ENCODE peak calls at places on chromosomes 12 and 14, in eight cellular contexts. Z is GM12878; B is globus pallidus; X is CD4-positive, alpha-beta T cell; G is ascending aorta; U is NCI-H345; W is activated naive CD4-positive, alpha-beta T cell treated with anti-CD3 and anti-CD28 coated beads for 36 hours; S is RWPE1. K is an unnamed sample.

GRCh38 chr12:42590324-42590934 is 883 bp upstream of the PRICKLE1 start:
- DNase-seq in Z (no peak), B (no peak), X (no peak), G (no peak), U (no peak), W (no peak), S (no peak), K (peak; percentile 11)

GRCh38 chr12:27012239-27012981 is 1.8 kb downstream of the TM7SF3 start:
- DNase-seq in Z (no peak), B (peak; percentile 41), X (no peak), G (no peak), U (no peak), W (no peak), S (no peak), K (no peak)

GRCh38 chr14:92597873-92598548 is 84.4 kb downstream of the RIN3 start:
- DNase-seq in Z (no peak), B (no peak), X (no peak), G (no peak), U (no peak), W (no peak), S (no peak), K (no peak)

GRCh38 chr12:50620050-50620974 is 115.5 kb downstream of the DIP2B start:
- DNase-seq in Z (no peak), B (no peak), X (no peak), G (peak; percentile 63), U (no peak), W (peak; percentile 63), S (peak; percentile 83), K (peak; percentile 51)

GRCh38 chr14:90740081-90740480 is 76.1 kb downstream of the TTC7B start:
- DNase-seq in Z (no peak), B (no peak), X (no peak), G (peak; percentile 56), U (no peak), W (no peak), S (no peak), K (no peak)

GRCh38 chr12:117583677-117584076 is 222.3 kb upstream of the NOS1 start:
- DNase-seq in Z (no peak), B (no peak), X (no peak), G (no peak), U (peak; percentile 63), W (no peak), S (no peak), K (no peak)

GRCh38 chr12:21989819-21990412 is 48.7 kb upstream of the ABCC9 start:
- DNase-seq in Z (no peak), B (no peak), X (no peak), G (no peak), U (peak; percentile 1), W (no peak), S (peak; percentile 3), K (no peak)

GRCh38 chr12:41605528-41606295 is 417.6 kb downstream of the PDZRN4 start:
- DNase-seq in Z (no peak), B (no peak), X (no peak), G (no peak), U (no peak), W (no peak), S (no peak), K (no peak)

GRCh38 chr12:109959411-109960093 is 36.6 kb downstream of the GIT2 start:
- DNase-seq in Z (no peak), B (no peak), X (no peak), G (no peak), U (no peak), W (no peak), S (no peak), K (no peak)

GRCh38 chr12:123319826-123320225 is 44.8 kb downstream of the SBNO1 start:
- DNase-seq in Z (no peak), B (no peak), X (no peak), G (no peak), U (no peak), W (no peak), S (no peak), K (no peak)

GRCh38 chr14:106491851-106492250 is 965.5 kb downstream of the TMEM121 start:
- DNase-seq in Z (no peak), B (no peak), X (no peak), G (no peak), U (no peak), W (peak; percentile 43), S (no peak), K (peak; percentile 50)

GRCh38 chr12:32201996-32202395 is 95.3 kb downstream of the BICD1 start:
- DNase-seq in Z (no peak), B (no peak), X (no peak), G (no peak), U (no peak), W (no peak), S (no peak), K (no peak)

GRCh38 chr14:104563191-104563741 is 16.3 kb upstream of the C14orf180 start:
- DNase-seq in Z (no peak), B (no peak), X (no peak), G (no peak), U (no peak), W (no peak), S (no peak), K (no peak)

GRCh38 chr12:57726151-57726883 is 12.2 kb downstream of the AGAP2 start:
- DNase-seq in Z (no peak), B (peak; percentile 63), X (no peak), G (peak; percentile 82), U (peak; percentile 89), W (no peak), S (peak; percentile 89), K (peak; percentile 32)

GRCh38 chr12:52441320-52441911 is 7.2 kb upstream of the KRT75 start:
- DNase-seq in Z (no peak), B (no peak), X (no peak), G (no peak), U (no peak), W (no peak), S (peak; percentile 73), K (no peak)

GRCh38 chr12:120833849-120834248 is 70.3 kb downstream of the SPPL3 start:
- DNase-seq in Z (no peak), B (no peak), X (no peak), G (no peak), U (no peak), W (no peak), S (no peak), K (no peak)

GRCh38 chr14:26290007-26290530 is 307.8 kb downstream of the NOVA1 start:
- DNase-seq in Z (no peak), B (no peak), X (no peak), G (no peak), U (no peak), W (no peak), S (no peak), K (no peak)

GRCh38 chr14:75542585-75543091 is 20.4 kb downstream of the BATF start:
- DNase-seq in Z (no peak), B (peak; percentile 46), X (peak; percentile 80), G (peak; percentile 85), U (no peak), W (peak; percentile 97), S (no peak), K (peak; percentile 95)

GRCh38 chr14:75254901-75255300 is 23.7 kb upstream of the FOS start:
- DNase-seq in Z (no peak), B (no peak), X (no peak), G (no peak), U (no peak), W (no peak), S (peak; percentile 72), K (no peak)

GRCh38 chr14:99520571-99521081 is 39.4 kb downstream of the CCNK start:
- DNase-seq in Z (no peak), B (no peak), X (peak; percentile 0), G (no peak), U (no peak), W (no peak), S (no peak), K (no peak)

GRCh38 chr12:27451416-27451815 is 4.9 kb downstream of the SMCO2 start:
- DNase-seq in Z (no peak), B (no peak), X (no peak), G (no peak), U (no peak), W (no peak), S (no peak), K (no peak)

GRCh38 chr12:107328442-107329133 is 235.2 kb upstream of the CRY1 start:
- DNase-seq in Z (no peak), B (no peak), X (no peak), G (no peak), U (no peak), W (peak; percentile 39), S (no peak), K (peak; percentile 51)

GRCh38 chr12:97535582-97535981 is 73.0 kb downstream of the RMST start:
- DNase-seq in Z (no peak), B (no peak), X (no peak), G (no peak), U (no peak), W (no peak), S (peak; percentile 3), K (no peak)

GRCh38 chr12:88163371-88163770 is 21.3 kb downstream of the TMTC3 start:
- DNase-seq in Z (no peak), B (no peak), X (no peak), G (no peak), U (no peak), W (no peak), S (no peak), K (no peak)

GRCh38 chr14:55129428-55130193 is 559 bp downstream of the LGALS3 start:
- DNase-seq in Z (no peak), B (no peak), X (peak; percentile 11), G (peak; percentile 88), U (no peak), W (peak; percentile 61), S (peak; percentile 59), K (peak; percentile 64)

GRCh38 chr14:85934123-85934885 is 404.4 kb downstream of the FLRT2 start:
- DNase-seq in Z (peak; percentile 66), B (peak; percentile 50), X (peak; percentile 42), G (no peak), U (peak; percentile 67), W (peak; percentile 55), S (peak; percentile 1), K (peak; percentile 59)

GRCh38 chr14:68786491-68787234 is 6.2 kb downstream of the ZFP36L1 start:
- DNase-seq in Z (no peak), B (peak; percentile 35), X (no peak), G (no peak), U (no peak), W (no peak), S (peak; percentile 65), K (no peak)

GRCh38 chr14:103126873-103127304 is 3.6 kb downstream of the TNFAIP2 start:
- DNase-seq in Z (no peak), B (peak; percentile 48), X (no peak), G (no peak), U (peak; percentile 65), W (no peak), S (peak; percentile 55), K (no peak)

K was measured in activated CD4-positive, alpha-beta memory T cell treated with anti-CD3 and anti-CD28 coated beads for 36 hours.